ENCODE peak calls at places on chromosomes 6 and 20, in six cellular contexts. U, M, T, Q, W and P are unnamed samples.

GRCh38 chr6:21942910-21943309 is 349.4 kb downstream of the SOX4 start:
- ATAC-seq in M (no peak), U (peak), T (no peak), W (no peak), Q (no peak), P (no peak)

GRCh38 chr20:39047417-39047985 is 85.4 kb downstream of the DHX35 start:
- ATAC-seq in T (no peak), W (no peak), M (no peak), Q (no peak), U (no peak), P (no peak)

GRCh38 chr6:68636710-68637470 is 1.8 kb downstream of the ADGRB3 start:
- ATAC-seq in U (no peak), M (no peak), T (no peak), W (no peak), Q (no peak), P (no peak)

GRCh38 chr6:27422651-27423332 is 34.2 kb downstream of the ZNF391 start:
- ATAC-seq in T (no peak), M (no peak), U (no peak), Q (no peak), W (no peak), P (no peak)

GRCh38 chr6:144302701-144303351 is 17.7 kb downstream of the UTRN start:
- ATAC-seq in W (peak), T (no peak), M (no peak), U (no peak), Q (no peak), P (no peak)

GRCh38 chr6:165675120-165675519 is 12.1 kb upstream of the PDE10A start:
- ATAC-seq in M (no peak), W (no peak), T (no peak), Q (no peak), U (no peak), P (no peak)

GRCh38 chr6:122663981-122664380 is 53.8 kb downstream of the PKIB start:
- ATAC-seq in T (no peak), Q (no peak), M (no peak), W (no peak), U (no peak), P (no peak)

GRCh38 chr6:36546664-36546957 is 668 bp downstream of the STK38 start:
- ATAC-seq in M (no peak), U (no peak), Q (no peak), T (peak), W (peak), P (no peak)

GRCh38 chr6:163751032-163751525 is 336.6 kb downstream of the QKI start:
- ATAC-seq in W (peak), T (no peak), Q (no peak), U (no peak), M (no peak), P (no peak)

GRCh38 chr6:68239034-68239433 is 396.0 kb upstream of the ADGRB3 start:
- ATAC-seq in U (no peak), T (no peak), Q (no peak), M (no peak), W (no peak), P (no peak)

GRCh38 chr6:157760589-157761330 is 62.3 kb upstream of the SNX9 start:
- ATAC-seq in Q (no peak), W (no peak), T (peak), U (peak), M (no peak), P (no peak)